ENCODE peak calls at places on chromosomes 11 and 22, in five cellular contexts. T, K, E, N and O are unnamed samples.

GRCh38 chr11:117427356-117427874 is 99.8 kb downstream of the CEP164 start:
- DNase-seq in T (no peak), K (no peak), E (no peak), N (no peak), O (no peak)

GRCh38 chr11:56698795-56699194 is at the start of gene OR9G1:
- DNase-seq in T (no peak), K (no peak), E (no peak), N (no peak), O (no peak)

GRCh38 chr11:110833033-110833484 is 120.8 kb upstream of the ARHGAP20 start:
- DNase-seq in T (no peak), K (no peak), E (no peak), N (no peak), O (no peak)

GRCh38 chr22:38817196-38817595 is 23.3 kb upstream of the DNAL4 start:
- DNase-seq in T (no peak), K (no peak), E (no peak), N (no peak), O (no peak)

GRCh38 chr11:47669856-47670255 is 27.5 kb upstream of the MTCH2 start:
- DNase-seq in T (no peak), K (no peak), E (no peak), N (peak), O (no peak)

GRCh38 chr11:2883717-2884423 is 1.7 kb downstream of the CDKN1C start:
- DNase-seq in T (no peak), K (no peak), E (no peak), N (no peak), O (peak)

GRCh38 chr11:2582436-2582931 is 117.3 kb downstream of the KCNQ1OT1 start:
- DNase-seq in T (no peak), K (no peak), E (no peak), N (peak), O (no peak)

GRCh38 chr11:10602366-10602765 is 33.9 kb upstream of the LYVE1 start:
- DNase-seq in T (no peak), K (no peak), E (no peak), N (no peak), O (no peak)

GRCh38 chr11:57131080-57131790 is 50.5 kb upstream of the LRRC55 start:
- DNase-seq in T (peak), K (peak), E (peak), N (no peak), O (peak)

GRCh38 chr22:20405291-20405930 is 11.5 kb downstream of the ZNF74 start:
- DNase-seq in T (no peak), K (no peak), E (no peak), N (no peak), O (no peak)

GRCh38 chr11:123064268-123064657 is 2.3 kb upstream of the HSPA8 start:
- DNase-seq in T (no peak), K (no peak), E (no peak), N (no peak), O (no peak)

GRCh38 chr11:104625246-104625645 is 273.0 kb downstream of the CASP12 start:
- DNase-seq in T (no peak), K (no peak), E (no peak), N (no peak), O (no peak)

GRCh38 chr11:86214710-86215109 is 29.8 kb upstream of the EED start:
- DNase-seq in T (no peak), K (no peak), E (no peak), N (peak), O (no peak)